ENCODE peak calls at places on chromosome 2, in ten cellular contexts. J, S, H, Q, A, V, W, Z, L and R are unnamed samples.

GRCh38 chr2:143398701-143399260 is 269.6 kb downstream of the ARHGAP15 start:
- DNase-seq in H (no peak), L (no peak), Q (no peak), J (no peak), Z (peak), V (no peak), A (no peak), S (no peak), W (no peak), R (no peak)

GRCh38 chr2:42854207-42854818 is 61.9 kb upstream of the HAAO start:
- DNase-seq in L (no peak), W (peak), Z (peak), V (peak), J (no peak), H (peak), A (peak), S (no peak), Q (peak), R (no peak)

GRCh38 chr2:96523659-96524481 is 12.7 kb upstream of the ARID5A start:
- DNase-seq in V (no peak), A (peak), S (no peak), L (peak), Z (no peak), W (no peak), Q (no peak), H (no peak), J (no peak), R (no peak)

GRCh38 chr2:185219981-185220380 is 518.6 kb upstream of the FSIP2 start:
- DNase-seq in J (no peak), W (no peak), S (no peak), Q (no peak), V (no peak), Z (no peak), H (no peak), A (no peak), L (no peak), R (no peak)

GRCh38 chr2:66370824-66371223 is 64.1 kb upstream of the MEIS1 start:
- DNase-seq in V (no peak), J (no peak), H (no peak), Z (no peak), W (no peak), L (no peak), A (no peak), Q (no peak), S (no peak), R (no peak)

GRCh38 chr2:142940606-142941223 is 63.3 kb downstream of the KYNU start:
- DNase-seq in S (no peak), A (no peak), H (no peak), L (no peak), Q (no peak), W (no peak), V (no peak), Z (no peak), J (no peak), R (no peak)

GRCh38 chr2:188364033-188364432 is 72.4 kb downstream of the GULP1 start:
- DNase-seq in A (no peak), J (no peak), Z (no peak), S (no peak), V (no peak), H (no peak), W (no peak), L (no peak), Q (no peak), R (no peak)

GRCh38 chr2:200747668-200748618 is 63.8 kb upstream of the BZW1 start:
- DNase-seq in V (peak), H (no peak), S (no peak), J (peak), A (peak), L (no peak), Q (no peak), Z (peak), W (no peak), R (no peak)

GRCh38 chr2:38692636-38693318 is 26.9 kb downstream of the GALM start:
- DNase-seq in W (peak), V (peak), L (no peak), J (no peak), A (no peak), Z (peak), H (no peak), Q (no peak), S (peak), R (no peak)

DNA sequence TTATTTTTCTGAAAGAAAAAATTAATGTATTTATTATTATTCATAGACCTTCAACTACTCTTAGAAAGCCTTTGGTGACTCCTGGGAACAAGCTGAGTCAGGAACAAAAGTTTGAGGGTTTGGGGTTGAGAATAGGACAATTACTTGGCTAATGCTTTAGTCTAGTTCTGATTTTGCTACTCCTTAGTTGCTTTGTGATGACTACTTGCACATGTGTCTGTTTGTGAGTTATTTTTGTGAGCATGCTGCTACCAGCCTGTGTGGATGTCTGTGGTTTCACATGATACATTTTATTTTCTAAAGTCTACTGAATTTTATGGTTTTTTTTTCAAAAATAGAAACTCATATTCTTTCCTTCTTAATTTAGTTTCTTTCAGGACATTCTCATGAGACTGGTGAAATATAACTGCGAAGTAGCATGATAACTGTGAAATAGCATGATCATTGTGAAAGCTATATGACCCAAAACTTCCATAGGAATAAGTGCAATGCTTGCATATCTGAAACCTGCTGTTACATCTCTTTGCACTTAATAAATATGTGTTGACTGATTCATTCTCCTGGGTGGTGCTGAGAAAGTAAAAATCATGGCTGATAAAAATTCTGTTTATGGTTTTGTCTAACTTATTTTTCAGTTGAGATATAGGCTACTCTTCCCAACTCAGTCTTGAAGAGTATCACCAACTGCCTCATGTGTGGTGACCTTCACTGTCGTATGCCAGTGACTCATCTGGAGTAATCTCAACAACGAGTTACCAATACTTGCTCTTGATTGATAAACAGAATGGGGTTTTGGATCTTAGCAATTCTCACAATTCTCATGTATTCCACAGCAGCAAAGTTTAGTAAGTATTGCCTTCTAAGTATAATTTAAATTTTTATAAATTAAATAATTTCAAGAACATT is 17.9 kb upstream of the IL18R1 start:
- DNase-seq in W (no peak), V (no peak), Z (no peak), H (no peak), L (no peak), Q (no peak), A (no peak), S (no peak), J (no peak), R (peak)
- TF ChIP-seq POLR2A in W (no peak), V (no peak), Z (no peak), H (no peak), L (no peak), Q (no peak), A (no peak), S (no peak), J (no peak), R (no peak)

GRCh38 chr2:239953418-239954061 is 71.6 kb downstream of the NDUFA10 start:
- DNase-seq in S (no peak), Q (peak), L (no peak), V (peak), H (peak), J (no peak), W (no peak), Z (peak), A (peak), R (no peak)

GRCh38 chr2:239955989-239956817 is 68.9 kb downstream of the NDUFA10 start:
- DNase-seq in Z (no peak), Q (peak), W (no peak), H (no peak), V (no peak), L (no peak), J (no peak), S (no peak), A (no peak), R (no peak)

GRCh38 chr2:239956818-239957261 is 68.3 kb downstream of the NDUFA10 start:
- DNase-seq in S (no peak), V (no peak), L (no peak), H (peak), W (no peak), A (no peak), Q (peak), J (no peak), Z (no peak), R (no peak)

GRCh38 chr2:239954166-239955085 is 70.7 kb downstream of the NDUFA10 start:
- DNase-seq in S (no peak), A (peak), L (no peak), V (peak), J (no peak), Z (no peak), W (no peak), Q (peak), H (no peak), R (no peak)

DNA sequence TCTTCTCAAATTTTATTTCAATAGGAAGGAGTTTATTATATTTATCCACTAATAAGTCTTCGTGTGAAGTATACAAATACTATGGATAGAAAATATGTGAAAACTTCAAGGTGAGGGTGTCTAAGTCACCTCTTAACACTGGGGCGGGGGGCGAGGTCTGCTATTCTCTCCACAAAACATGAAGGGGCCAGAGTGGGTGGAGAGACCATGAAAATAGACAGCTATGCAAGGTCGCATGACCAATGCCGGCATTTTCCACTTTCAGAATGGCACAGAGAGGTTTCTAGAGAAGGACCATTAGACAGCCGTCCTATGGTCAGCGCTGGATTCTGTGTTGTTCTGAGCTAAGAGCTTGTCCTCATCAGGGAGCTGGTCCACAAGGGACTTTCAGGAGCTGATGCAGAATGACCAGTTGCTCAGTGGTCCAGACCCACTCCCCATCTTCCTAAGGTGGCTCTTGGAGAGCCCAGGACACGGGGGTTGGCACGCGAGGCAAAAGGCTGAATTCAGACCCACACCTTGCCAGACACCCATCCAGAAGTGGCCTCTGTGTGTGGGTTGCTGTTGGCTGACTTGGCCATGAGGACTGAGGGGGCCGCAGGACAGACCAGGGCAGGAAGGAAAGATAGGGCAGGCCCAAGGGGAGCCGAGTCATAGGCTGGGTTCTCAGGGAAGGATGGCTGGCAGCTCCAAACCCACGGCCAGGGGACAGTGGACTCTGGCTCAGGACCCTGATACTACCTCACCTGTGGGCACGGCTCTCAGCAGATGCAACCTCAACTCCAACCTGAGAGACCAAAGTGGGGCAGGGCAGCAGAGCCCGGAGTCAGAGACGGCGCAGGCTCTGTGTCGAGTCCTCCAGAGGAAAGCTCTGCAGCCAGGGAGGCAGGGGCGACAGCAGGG is 69.8 kb downstream of the NDUFA10 start:
- DNase-seq in Z (no peak), W (no peak), Q (peak), H (no peak), V (peak), S (no peak), L (no peak), A (no peak), J (no peak), R (no peak)
- TF ChIP-seq POLR2A in Z (no peak), W (no peak), Q (no peak), H (no peak), V (no peak), S (no peak), L (no peak), A (no peak), J (no peak), R (no peak)

GRCh38 chr2:230944123-230944653 is 19.1 kb upstream of the GPR55 start:
- DNase-seq in S (peak), V (no peak), A (no peak), W (no peak), J (no peak), Z (no peak), Q (no peak), H (no peak), L (no peak), R (no peak)
- TF ChIP-seq POLR2A in S (no peak), V (no peak), A (no peak), W (no peak), J (no peak), Z (no peak), Q (no peak), H (no peak), L (no peak), R (no peak)

DNA sequence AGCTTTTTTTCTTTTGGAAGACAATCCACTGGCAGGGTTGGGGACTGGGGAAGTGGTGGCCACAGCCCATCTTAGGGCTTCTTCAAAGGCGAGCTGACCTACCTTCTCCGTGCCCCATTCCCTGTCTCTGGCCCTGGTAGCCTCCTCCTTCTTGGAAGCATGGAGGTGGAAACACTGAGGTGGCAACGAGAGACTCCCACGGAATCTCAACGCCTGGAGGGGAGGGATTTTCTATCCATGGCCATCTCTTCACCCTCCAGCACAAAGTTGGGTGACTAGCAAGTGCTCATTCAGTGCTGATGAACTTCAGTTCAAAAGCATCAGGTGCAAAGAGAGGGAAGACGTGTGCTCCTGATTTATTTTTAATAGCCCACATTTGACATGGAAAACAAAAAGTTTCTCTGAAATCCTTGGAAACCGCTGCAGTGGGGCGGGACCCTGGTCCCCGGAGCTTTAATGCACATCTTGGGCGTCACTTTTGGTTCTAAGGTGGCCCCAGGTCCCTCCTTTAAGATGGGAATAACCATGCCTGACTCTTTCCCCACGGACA is 615 bp upstream of the ARMC9 start:
- DNase-seq in A (no peak), S (no peak), V (no peak), Z (no peak), J (no peak), H (no peak), Q (no peak), L (no peak), W (no peak), R (no peak)
- TF ChIP-seq POLR2A in A (no peak), S (no peak), V (no peak), Z (no peak), J (no peak), H (no peak), Q (no peak), L (no peak), W (no peak), R (no peak)

DNA sequence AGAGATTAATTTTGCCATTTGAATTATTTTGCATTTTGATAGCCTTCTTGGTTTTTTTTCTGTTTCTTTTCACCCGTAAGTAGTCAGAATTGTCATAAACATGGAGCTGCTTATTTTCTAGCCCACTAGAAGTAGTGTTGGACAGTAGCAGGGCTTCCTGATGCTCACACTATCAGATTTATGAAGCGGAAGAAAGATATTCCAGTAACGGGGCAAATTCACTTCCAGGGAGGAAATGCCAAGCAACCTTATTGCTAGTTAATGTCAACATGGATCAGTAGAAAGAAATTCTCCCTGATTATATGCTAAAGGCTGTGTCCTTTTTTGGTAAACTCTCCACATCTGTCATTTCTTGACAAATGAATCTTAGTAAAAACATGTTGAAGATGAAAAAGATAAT is 19.2 kb upstream of the ADAM23 start:
- DNase-seq in Z (no peak), H (no peak), W (no peak), V (no peak), J (no peak), A (no peak), Q (no peak), L (no peak), S (no peak), R (no peak)
- TF ChIP-seq POLR2A in Z (no peak), H (no peak), W (no peak), V (no peak), J (no peak), A (no peak), Q (no peak), L (no peak), S (no peak), R (no peak)

DNA sequence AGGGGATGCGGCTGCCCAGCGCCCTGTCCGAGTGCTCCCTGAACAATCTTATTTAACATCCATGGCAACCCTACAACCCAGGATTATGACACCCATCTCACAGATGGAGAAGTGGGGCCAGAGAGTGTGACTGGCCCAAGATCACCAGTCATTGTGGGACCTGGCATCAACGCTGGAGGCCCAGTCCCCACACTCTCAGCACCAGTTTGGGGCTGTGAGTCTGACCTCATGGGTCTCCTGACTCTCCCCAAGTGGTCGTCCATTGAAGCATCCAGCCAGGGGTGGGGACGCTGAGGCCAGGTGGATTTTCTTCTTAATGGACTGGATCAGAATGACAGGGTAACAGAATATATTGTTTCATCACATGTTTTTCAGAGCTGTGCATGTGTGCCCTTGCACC is 24.5 kb downstream of the MAL start:
- DNase-seq in A (no peak), J (no peak), L (no peak), S (no peak), H (no peak), Z (no peak), V (no peak), W (no peak), Q (peak), R (no peak)
- TF ChIP-seq POLR2A in A (no peak), J (no peak), L (no peak), S (no peak), H (no peak), Z (no peak), V (no peak), W (no peak), Q (no peak), R (no peak)

GRCh38 chr2:86195055-86195807 is at the start of gene IMMT:
- DNase-seq in S (peak), H (peak), L (peak), W (peak), V (peak), Z (peak), J (peak), A (peak), Q (peak), R (peak)
- TF ChIP-seq POLR2A in S (no peak), H (peak), L (peak), W (peak), V (peak), Z (peak), J (peak), A (peak), Q (no peak), R (peak)

DNA sequence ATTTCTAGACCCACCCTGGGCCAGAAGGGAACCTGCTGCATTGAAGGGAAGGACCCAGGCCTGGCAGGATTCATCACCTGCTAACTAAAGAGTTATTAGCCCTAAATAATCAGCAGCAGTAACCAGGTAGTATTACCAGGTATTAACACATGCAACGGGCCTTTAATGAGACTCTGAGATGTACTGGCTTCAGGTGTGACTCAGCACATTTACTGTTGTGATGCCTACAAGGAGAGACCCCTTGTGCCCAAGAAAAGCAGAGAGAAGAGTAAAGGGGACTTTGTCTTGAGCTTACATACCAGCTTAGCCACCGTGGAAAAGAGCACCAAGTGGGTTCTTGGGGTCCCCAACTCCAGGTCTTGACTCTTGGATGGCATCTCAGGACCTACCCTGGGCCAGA is 243.1 kb upstream of the SLC39A10 start:
- DNase-seq in Z (no peak), W (no peak), H (no peak), V (no peak), A (no peak), J (no peak), S (no peak), L (no peak), Q (no peak), R (peak)
- TF ChIP-seq POLR2A in Z (no peak), W (no peak), H (no peak), V (no peak), A (no peak), J (no peak), S (no peak), L (no peak), Q (no peak), R (no peak)